ENCODE peak calls at places on chromosomes 2 and 18, in four cellular contexts. X, Q, E and L are unnamed samples. For H3K36me3, the result is how much of the 10 kb centered on the place peaks cover.

GRCh38 chr2:197191177-197191947 is 119.2 kb downstream of the ANKRD44 start:
- DNase-seq in E (peak), X (no peak), Q (peak), L (no peak)

GRCh38 chr2:20496942-20497341 is 50.1 kb downstream of the RHOB start:
- DNase-seq in E (no peak), X (no peak), Q (no peak), L (no peak)

GRCh38 chr2:9770308-9771100 is 72.8 kb upstream of the TAF1B start:
- DNase-seq in E (peak), X (no peak), Q (peak), L (no peak)

GRCh38 chr18:12011962-12012549 is 30.7 kb downstream of the IMPA2 start:
- DNase-seq in X (no peak), Q (no peak), E (no peak), L (no peak)

GRCh38 chr2:150080115-150080514 is 407.4 kb downstream of the RND3 start:
- DNase-seq in X (no peak), E (no peak), Q (no peak), L (peak)

GRCh38 chr2:160227252-160227651 is 27.2 kb upstream of the ITGB6 start:
- DNase-seq in X (peak), E (no peak), Q (no peak), L (no peak)

GRCh38 chr2:141392517-141393213 is 738.2 kb downstream of the LRP1B start:
- DNase-seq in X (no peak), Q (no peak), E (no peak), L (no peak)

GRCh38 chr2:234951386-234952269 is at the start of gene SH3BP4:
- DNase-seq in X (peak), E (no peak), Q (peak), L (no peak)

GRCh38 chr18:10059610-10060468 is 146.0 kb downstream of the VAPA start:
- DNase-seq in E (no peak), Q (no peak), X (no peak), L (no peak)

GRCh38 chr2:240597054-240597418 is 10.5 kb downstream of the CAPN10 start:
- DNase-seq in X (no peak), E (no peak), Q (no peak), L (no peak)

GRCh38 chr2:200383380-200384110 is 77.1 kb downstream of the SPATS2L start:
- DNase-seq in Q (peak), E (no peak), X (peak), L (no peak)

GRCh38 chr2:197674546-197674945 is 841 bp downstream of the RFTN2 start:
- DNase-seq in Q (no peak), X (no peak), E (no peak), L (no peak)

GRCh38 chr18:13387856-13388548 is 169.4 kb downstream of the LDLRAD4 start:
- DNase-seq in E (no peak), Q (no peak), X (no peak), L (no peak)

GRCh38 chr2:239249781-239250180 is 151.0 kb downstream of the HDAC4 start:
- DNase-seq in X (no peak), Q (no peak), E (no peak), L (no peak)

DNA sequence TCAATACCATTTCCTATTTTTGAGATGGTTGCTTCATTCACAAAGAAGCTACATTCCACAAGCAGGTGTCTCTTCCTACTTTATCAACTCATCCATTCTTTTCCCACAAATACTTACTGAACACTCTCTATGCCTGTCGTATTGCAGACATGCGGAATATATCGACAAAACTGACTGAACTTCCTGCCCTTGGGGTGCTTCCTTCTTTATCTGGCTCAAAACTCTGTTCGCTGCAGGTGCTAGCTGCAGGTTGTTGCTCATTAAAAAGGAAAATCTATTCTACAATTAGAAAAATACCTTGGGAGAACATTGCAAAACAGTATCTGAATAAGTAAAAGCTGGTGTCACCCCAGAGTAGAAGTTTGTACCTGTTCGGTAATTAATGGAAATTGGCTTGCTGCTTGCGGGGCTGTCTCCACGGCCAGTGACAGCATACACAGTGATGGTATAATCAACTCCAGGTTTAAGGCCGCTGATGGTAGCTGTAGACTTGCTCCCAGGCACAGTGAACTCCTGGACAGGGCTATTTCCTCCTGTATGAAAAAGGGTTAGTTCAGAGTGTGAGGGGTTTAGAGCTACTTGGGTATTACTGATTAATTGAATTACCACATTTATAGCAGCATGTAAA is 52.1 kb downstream of the FN1 start:
- DNase-seq in E (no peak), X (no peak), Q (no peak), L (no peak)
- H3K36me3 ChIP-seq in E (half or more), X (under half), Q (under half), L (half or more)

GRCh38 chr2:75666821-75667344 is 20.3 kb downstream of the MRPL19 start:
- DNase-seq in E (no peak), X (no peak), Q (no peak), L (no peak)
- H3K36me3 ChIP-seq in E (half or more), X (under half), Q (under half), L (half or more)

GRCh38 chr2:42337356-42337820 is 23.6 kb downstream of the COX7A2L start:
- DNase-seq in E (no peak), Q (no peak), X (no peak), L (no peak)
- H3K36me3 ChIP-seq in E (half or more), Q (under half), X (under half), L (under half)

DNA sequence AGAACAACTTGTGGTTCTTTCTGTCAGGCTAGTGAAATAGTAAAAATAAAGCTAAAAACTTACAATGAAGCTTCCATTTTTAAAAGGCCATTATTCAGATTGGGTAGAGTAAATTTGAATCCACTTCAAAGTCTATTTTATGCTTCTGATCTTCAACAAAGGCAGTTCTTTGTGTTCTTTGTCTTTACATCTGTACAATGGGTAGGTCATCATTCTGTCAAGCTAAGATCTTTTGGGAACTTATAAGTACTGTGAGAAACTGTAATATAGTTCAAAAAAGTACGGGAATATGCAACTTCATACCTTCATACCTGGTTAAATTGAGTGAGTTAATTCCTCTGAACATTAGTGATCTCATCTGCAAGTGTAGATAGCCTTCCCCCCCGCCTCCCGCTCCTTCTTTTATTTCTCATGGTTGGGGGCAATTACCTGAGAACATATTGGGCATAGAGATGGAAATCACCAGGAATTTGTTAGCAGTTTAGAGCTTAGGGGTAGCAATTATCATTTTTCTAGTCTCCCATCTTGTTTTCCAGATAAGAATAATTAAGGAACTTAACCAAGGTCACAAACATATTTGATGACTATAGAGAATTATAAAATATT is 9.7 kb downstream of the CNOT9 start:
- DNase-seq in Q (no peak), X (no peak), E (no peak), L (no peak)
- H3K36me3 ChIP-seq in Q (under half), X (under half), E (half or more), L (half or more)

DNA sequence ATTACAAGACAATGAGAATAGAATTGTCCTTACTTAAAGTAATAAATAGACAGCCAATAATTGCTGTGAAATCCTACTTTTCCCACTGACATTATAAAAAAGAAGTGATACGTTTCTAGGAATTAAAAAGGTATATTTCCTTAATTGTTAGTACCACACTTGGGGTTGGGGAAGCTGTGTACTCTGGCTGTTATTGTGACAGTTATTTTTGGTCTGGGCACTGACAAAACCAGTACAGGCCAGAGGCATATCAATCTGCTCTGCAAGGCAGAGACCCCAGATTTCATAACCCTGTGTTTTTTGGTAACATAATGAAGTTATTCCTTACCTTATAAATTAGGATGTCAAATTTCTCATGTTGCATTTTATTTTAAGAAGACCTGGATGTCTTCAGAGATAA is 66.5 kb downstream of the RAB10 start:
- DNase-seq in Q (no peak), X (no peak), E (no peak), L (no peak)
- H3K36me3 ChIP-seq in Q (under half), X (under half), E (under half), L (half or more)

GRCh38 chr2:10779776-10780490 is 32.7 kb downstream of the PDIA6 start:
- DNase-seq in Q (no peak), X (no peak), E (no peak), L (no peak)

GRCh38 chr2:10776231-10776977 is 36.2 kb downstream of the PDIA6 start:
- DNase-seq in Q (no peak), E (no peak), X (no peak), L (no peak)

GRCh38 chr2:10778724-10779115 is 33.9 kb downstream of the PDIA6 start:
- DNase-seq in Q (no peak), X (no peak), E (no peak), L (no peak)

GRCh38 chr2:10777111-10777841 is 35.3 kb downstream of the PDIA6 start:
- DNase-seq in Q (no peak), E (no peak), X (no peak), L (no peak)

DNA sequence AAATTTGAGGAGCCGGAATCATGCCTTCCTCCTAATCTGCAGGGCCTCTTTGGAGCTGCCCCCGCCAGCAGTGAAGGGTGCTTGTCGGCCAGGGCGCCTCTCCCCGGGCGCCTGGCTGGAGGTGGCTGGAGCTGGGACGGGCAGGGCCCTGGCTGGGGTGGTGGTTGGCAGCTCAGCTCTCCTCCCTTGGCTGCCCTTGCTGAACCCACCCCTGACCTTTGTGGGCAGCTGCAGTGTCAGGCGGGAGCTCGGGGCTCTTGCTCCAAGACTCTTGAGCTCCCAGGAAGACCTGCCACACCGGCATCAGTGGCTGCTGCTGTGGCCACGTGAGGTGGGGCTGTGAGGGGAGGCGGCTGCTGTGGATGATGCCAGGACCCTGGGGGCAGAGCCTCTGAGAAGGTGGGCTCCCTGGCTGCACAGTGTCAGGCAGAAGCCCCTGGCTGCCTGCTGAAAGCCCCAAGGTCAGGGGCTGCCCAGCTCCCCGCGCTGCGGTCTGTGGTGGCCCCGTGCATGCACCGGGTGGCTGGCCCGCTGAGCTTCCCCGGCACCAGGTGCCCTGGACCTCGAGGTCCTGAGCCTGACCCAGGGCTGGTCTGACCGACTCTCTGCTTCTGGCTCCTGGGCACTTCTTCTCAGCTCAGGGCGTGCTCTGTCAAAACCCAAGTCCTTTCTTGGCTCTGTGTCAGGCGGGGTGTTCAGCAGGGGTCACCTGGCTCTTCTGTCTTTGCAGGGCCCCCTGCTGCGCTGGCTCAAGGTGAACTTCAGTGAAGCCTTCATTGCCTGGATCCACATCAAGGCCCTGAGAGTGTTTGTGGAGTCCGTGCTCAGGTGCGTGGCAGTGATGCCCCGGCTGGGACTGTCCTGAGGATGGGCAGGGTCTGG is 34.5 kb downstream of the PDIA6 start:
- DNase-seq in X (no peak), E (no peak), Q (no peak), L (no peak)
- H3K36me3 ChIP-seq in X (under half), E (under half), Q (under half), L (under half)

DNA sequence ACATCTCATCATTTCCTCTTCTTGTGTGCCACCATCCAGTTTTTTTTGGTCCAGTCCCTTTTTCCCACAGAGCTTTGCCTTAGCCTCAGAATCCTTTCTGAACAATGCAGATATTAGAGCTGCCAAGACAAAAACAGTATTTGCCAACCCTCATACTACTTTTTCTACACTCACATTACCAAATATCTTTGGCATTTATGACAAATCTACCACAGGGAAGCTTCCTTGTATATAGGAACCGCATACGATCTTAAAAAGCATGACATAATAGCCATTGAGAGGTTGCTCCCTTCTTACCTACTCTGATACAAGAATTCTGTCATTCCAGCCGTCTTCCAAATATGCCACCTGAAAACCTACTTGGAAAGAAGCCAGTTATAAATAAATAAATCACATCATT is 9.4 kb downstream of the ZNF24 start:
- DNase-seq in Q (no peak), X (no peak), E (no peak), L (no peak)
- H3K36me3 ChIP-seq in Q (under half), X (half or more), E (half or more), L (half or more)

DNA sequence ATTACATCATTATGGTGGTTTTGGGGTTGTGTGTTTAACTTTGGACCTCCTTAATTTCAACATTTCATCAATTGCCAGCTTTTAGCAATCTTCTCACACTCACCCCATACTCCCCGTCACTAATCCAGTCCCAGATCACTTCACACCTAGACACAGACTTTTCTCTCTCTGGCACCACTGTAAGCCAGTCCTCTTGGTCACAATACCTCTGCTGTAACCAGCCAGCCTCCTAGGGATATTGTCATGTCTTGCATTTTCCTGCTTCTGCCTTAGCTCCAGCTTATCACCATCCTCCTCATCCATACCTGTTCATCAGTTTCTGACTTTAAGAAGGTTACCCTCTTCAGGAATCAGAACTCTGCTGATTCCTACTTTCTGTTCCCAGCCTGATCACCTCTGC is 1.6 kb upstream of the STK17B start:
- DNase-seq in X (no peak), E (no peak), Q (no peak), L (no peak)
- H3K36me3 ChIP-seq in X (under half), E (under half), Q (under half), L (under half)